ENCODE peak calls at places on chromosomes 13 and 19, in five cellular contexts. K is GM23338; I is skeletal muscle cell; W is stimulated activated CD8-positive, alpha-beta memory T cell treated with anti-CD3 and anti-CD28 coated beads, Interleukin-15, amount 100 ng/mL, for 4 hours; L is T47D. V is an unnamed sample.

GRCh38 chr13:66835040-66835628 is 395.0 kb downstream of the PCDH9 start:
- DNase-seq in L (no peak), K (no peak), W (no peak), I (peak), V (no peak)

GRCh38 chr19:1907563-1908363 is 2.6 kb downstream of the ADAT3 start:
- DNase-seq in L (no peak), W (no peak), I (no peak), K (no peak), V (peak)

GRCh38 chr19:19416280-19416679 is 10.8 kb downstream of the GATAD2A start:
- DNase-seq in W (no peak), I (no peak), L (no peak), K (no peak), V (no peak)

GRCh38 chr13:110549795-110550160 is 11.7 kb downstream of the RAB20 start:
- DNase-seq in W (no peak), L (no peak), I (no peak), K (no peak), V (no peak)

GRCh38 chr13:21058361-21058760 is 3.0 kb downstream of the LATS2 start:
- DNase-seq in K (peak), I (no peak), L (no peak), W (no peak), V (no peak)

GRCh38 chr19:3821857-3822364 is 35.7 kb upstream of the MATK start:
- DNase-seq in W (peak), L (peak), I (no peak), K (peak), V (peak)

GRCh38 chr19:15324791-15325519 is 7.4 kb downstream of the BRD4 start:
- DNase-seq in W (no peak), L (no peak), I (no peak), K (no peak), V (no peak)

GRCh38 chr19:41621654-41622053 is 5.2 kb downstream of the CEACAM4 start:
- DNase-seq in W (no peak), K (no peak), I (no peak), L (no peak), V (no peak)

GRCh38 chr13:50358221-50358620 is 343.0 kb downstream of the KCNRG start:
- DNase-seq in L (no peak), W (no peak), I (no peak), K (no peak), V (no peak)

GRCh38 chr13:38951525-38952313 is 38.9 kb downstream of the STOML3 start:
- DNase-seq in L (no peak), I (no peak), K (no peak), W (no peak), V (no peak)

V was measured in LNCaP clone FGC.